ENCODE peak calls at places on chromosomes 6 and 20, in five cellular contexts. Q is adrenal gland, P is AG10803, F is IMR-90, X is foreskin fibroblast. K is an unnamed sample.

GRCh38 chr6:42387336-42387735 is 64.4 kb downstream of the TRERF1 start:
- DNase-seq in Q (no peak), P (no peak), F (no peak), X (no peak), K (no peak)

GRCh38 chr20:50415516-50416268 is 94.5 kb upstream of the PTPN1 start:
- DNase-seq in Q (peak; percentile 100), P (peak; percentile 95), F (peak; percentile 87), X (peak; percentile 98), K (no peak)

GRCh38 chr6:42177514-42178364 is 4.6 kb downstream of the GUCA1A start:
- DNase-seq in Q (no peak), P (no peak), F (no peak), X (no peak), K (no peak)

GRCh38 chr6:10429638-10430427 is 15.0 kb upstream of the TFAP2A start:
- DNase-seq in Q (no peak), P (peak; percentile 54), F (peak; percentile 52), X (peak; percentile 76), K (no peak)

GRCh38 chr6:56551409-56552120 is 91.1 kb downstream of the DST start:
- DNase-seq in Q (peak; percentile 22), P (no peak), F (no peak), X (no peak), K (no peak)

GRCh38 chr6:34391023-34391485 is 1.4 kb downstream of the NUDT3 start:
- DNase-seq in Q (peak; percentile 50), P (peak; percentile 96), F (peak; percentile 71), X (peak; percentile 89), K (no peak)

GRCh38 chr6:71250050-71250689 is 38.4 kb upstream of the OGFRL1 start:
- DNase-seq in Q (no peak), P (peak; percentile 88), F (peak; percentile 87), X (peak; percentile 86), K (peak; percentile 38)

GRCh38 chr20:46438156-46438750 is 31.8 kb upstream of the ELMO2 start:
- DNase-seq in Q (peak; percentile 19), P (peak; percentile 41), F (peak; percentile 32), X (peak; percentile 73), K (peak; percentile 21)

GRCh38 chr6:40996591-40997247 is 42.3 kb downstream of the UNC5CL start:
- DNase-seq in Q (peak; percentile 26), P (peak; percentile 18), F (peak; percentile 17), X (no peak), K (peak; percentile 21)

GRCh38 chr6:38180586-38180985 is 361.1 kb downstream of the ZFAND3 start:
- DNase-seq in Q (no peak), P (no peak), F (no peak), X (no peak), K (no peak)

GRCh38 chr6:11396860-11397259 is 140.7 kb upstream of the TMEM170B start:
- DNase-seq in Q (no peak), P (no peak), F (no peak), X (no peak), K (no peak)

GRCh38 chr6:6191476-6191875 is 129.0 kb downstream of the F13A1 start:
- DNase-seq in Q (no peak), P (no peak), F (no peak), X (no peak), K (no peak)

GRCh38 chr20:4021905-4022304 is 6.5 kb upstream of the RNF24 start:
- DNase-seq in Q (no peak), P (peak; percentile 22), F (peak; percentile 58), X (peak; percentile 69), K (no peak)

GRCh38 chr6:56757585-56757984 is 114.9 kb upstream of the DST start:
- DNase-seq in Q (peak; percentile 41), P (peak; percentile 50), F (peak; percentile 71), X (peak; percentile 71), K (no peak)

DNA sequence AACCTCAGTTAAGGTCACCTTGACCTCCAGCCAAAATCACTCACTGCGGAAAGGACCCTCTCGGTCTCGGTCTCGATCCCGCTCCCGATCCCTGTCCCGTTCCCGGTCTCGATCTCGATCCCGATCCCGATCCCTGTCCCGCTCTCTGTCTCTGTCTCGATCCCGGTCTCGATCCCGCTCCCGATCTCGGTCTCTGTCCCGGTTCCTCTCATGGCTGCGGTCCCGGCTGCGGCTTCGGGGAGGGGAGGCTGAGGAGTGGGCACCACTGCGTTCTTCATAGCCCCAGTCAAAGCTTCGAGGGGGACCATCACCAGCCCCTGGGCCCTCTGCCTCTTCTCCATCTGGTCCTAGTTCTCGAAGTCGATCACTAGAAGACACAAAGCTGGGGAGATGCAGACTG is 4.3 kb downstream of the NELFE start:
- DNase-seq in Q (no peak), P (no peak), F (no peak), X (no peak), K (no peak)
- TF ChIP-seq CTCF in Q (no peak), P (no peak), F (no peak), X (no peak), K (no peak)

GRCh38 chr20:35871311-35871771 is 83.0 kb downstream of the SCAND1 start:
- DNase-seq in Q (peak; percentile 76), P (peak; percentile 45), F (peak; percentile 51), X (peak; percentile 28), K (no peak)
- H3K4me3 ChIP-seq in Q (peak overlapping the region; percentile 29), P (no peak overlapping the region), F (peak overlapping the region; percentile 15), X (no peak overlapping the region), K (no peak overlapping the region)

DNA sequence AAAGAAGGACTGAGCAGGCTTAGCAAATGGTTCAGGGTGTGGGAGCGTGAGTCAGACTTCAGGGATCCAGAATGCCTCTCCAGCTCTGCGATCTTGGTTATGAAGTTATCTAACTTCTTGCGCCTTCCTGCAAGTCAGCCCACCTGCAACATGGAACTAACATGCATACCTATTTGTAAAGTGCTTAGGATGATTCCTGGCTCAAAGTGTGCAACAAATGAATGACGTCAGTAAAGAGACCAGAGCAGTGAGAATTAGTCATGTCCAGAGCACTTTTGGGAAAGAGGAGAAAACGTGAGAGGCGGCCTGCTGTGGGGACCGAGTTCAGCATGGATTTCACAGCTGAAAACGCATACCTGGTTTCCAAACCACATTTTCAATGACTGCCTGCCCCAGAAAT is 610.0 kb upstream of the CDH4 start:
- DNase-seq in Q (no peak), P (no peak), F (no peak), X (no peak), K (no peak)
- TF ChIP-seq CTCF in Q (no peak), P (no peak), F (no peak), X (no peak), K (no peak)

GRCh38 chr6:106101466-106101865 is 15.3 kb downstream of the PRDM1 start:
- DNase-seq in Q (no peak), P (no peak), F (no peak), X (no peak), K (no peak)
- H3K4me3 ChIP-seq in Q (no peak overlapping the region), P (no peak overlapping the region), F (no peak overlapping the region), X (no peak overlapping the region), K (no peak overlapping the region)

GRCh38 chr6:144036064-144036873 is 28.2 kb upstream of the PLAGL1 start:
- DNase-seq in Q (peak; percentile 40), P (peak; percentile 61), F (peak; percentile 40), X (peak; percentile 70), K (peak; percentile 35)

GRCh38 chr6:144027927-144028587 is 20.0 kb upstream of the PLAGL1 start:
- DNase-seq in Q (no peak), P (no peak), F (no peak), X (no peak), K (no peak)

GRCh38 chr6:144033816-144034540 is 25.9 kb upstream of the PLAGL1 start:
- DNase-seq in Q (peak; percentile 20), P (peak; percentile 93), F (peak; percentile 69), X (peak; percentile 94), K (peak; percentile 68)
- TF ChIP-seq CTCF in Q (no peak), P (no peak), F (no peak), X (no peak), K (no peak)

DNA sequence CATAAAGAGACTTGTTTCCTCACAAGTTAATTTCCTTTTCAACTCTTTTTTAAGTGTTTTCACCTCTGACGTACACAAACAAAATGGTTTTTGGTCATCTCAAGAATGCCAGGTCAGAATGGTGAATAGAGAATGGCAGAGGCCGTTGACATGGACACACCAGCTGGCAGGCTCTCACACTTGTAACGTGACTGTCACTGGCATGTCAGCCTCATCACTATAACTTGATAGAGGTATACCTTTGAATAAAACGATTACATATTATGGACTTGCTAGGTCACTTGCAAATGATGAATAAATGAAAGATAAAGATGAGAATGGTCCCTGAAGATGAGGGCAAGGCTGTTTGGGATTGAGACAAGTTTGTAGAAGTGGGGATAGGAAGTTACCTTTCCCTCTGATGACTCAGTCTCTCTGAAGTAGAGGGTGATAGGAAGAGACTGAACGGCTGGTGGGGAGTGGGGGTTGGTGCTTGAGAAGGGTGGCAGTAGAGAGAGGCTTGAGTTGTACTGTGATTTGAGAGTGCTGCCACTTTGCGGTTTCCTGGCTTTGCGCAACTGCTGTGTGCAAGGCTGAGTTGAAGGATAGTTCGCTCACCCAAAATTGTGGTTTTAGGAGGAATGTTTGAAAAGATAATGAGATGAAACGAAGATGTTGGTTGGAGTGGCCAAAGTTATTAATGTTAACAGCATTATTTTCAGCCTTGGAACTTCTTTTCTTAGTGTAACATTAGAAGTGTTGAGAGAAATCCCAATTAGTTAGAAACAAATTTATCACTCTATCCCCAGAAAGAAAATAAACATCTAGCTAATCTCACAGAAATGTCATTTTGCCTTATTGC is 30.3 kb downstream of the TBPL1 start:
- DNase-seq in Q (no peak), P (peak; percentile 31), F (peak; percentile 53), X (peak; percentile 68), K (no peak)
- H3K4me3 ChIP-seq in Q (no peak overlapping the region), P (no peak overlapping the region), F (no peak overlapping the region), X (no peak overlapping the region), K (no peak overlapping the region)

GRCh38 chr6:89244237-89244985 is 27.3 kb upstream of the GABRR1 start:
- DNase-seq in Q (no peak), P (no peak), F (no peak), X (no peak), K (no peak)

GRCh38 chr6:89243331-89243629 is 26.1 kb upstream of the GABRR1 start:
- DNase-seq in Q (no peak), P (peak; percentile 50), F (no peak), X (peak; percentile 51), K (no peak)

GRCh38 chr6:89237158-89237557 is 20.0 kb upstream of the GABRR1 start:
- DNase-seq in Q (no peak), P (no peak), F (no peak), X (no peak), K (no peak)

GRCh38 chr6:89242574-89243330 is 25.6 kb upstream of the GABRR1 start:
- DNase-seq in Q (no peak), P (peak; percentile 53), F (peak; percentile 61), X (peak; percentile 71), K (peak; percentile 32)

GRCh38 chr6:89239338-89239737 is 22.2 kb upstream of the GABRR1 start:
- DNase-seq in Q (no peak), P (no peak), F (no peak), X (no peak), K (no peak)
- TF ChIP-seq CTCF in Q (no peak), P (peak; percentile 34), F (peak; percentile 21), X (peak; percentile 26), K (peak; percentile 46)

DNA sequence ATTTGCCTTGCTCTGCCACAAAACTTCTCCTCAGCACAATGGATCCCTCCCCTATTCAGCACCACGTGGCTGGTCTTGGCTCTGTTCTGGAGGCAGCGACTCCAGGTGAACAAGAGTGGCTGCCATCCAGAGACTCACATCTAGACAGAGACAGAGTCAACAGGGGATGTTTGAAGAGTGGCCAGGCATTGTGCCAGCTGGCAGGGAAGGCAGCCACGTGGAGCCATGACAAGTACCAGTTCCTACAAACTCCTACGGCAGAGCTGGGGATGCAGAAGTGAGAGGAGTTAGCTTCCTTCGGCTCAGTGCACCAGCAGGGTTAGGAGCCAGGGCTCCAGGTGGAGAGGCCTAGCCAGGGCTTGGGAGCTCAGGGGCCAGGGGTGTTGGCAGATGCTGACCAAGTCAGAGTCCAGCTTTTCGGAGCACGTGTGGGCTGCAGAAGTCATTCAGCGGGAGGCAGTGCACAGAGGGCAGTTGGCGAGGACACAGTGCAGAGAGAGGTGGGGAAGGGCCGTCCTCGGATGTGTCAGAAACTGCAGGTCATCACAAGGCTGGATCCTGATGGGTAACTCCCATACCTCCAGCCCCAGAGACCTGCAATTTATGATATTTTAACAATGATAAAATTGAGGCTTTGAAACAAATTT is 171.7 kb upstream of the PDE10A start:
- DNase-seq in Q (peak; percentile 65), P (no peak), F (peak; percentile 17), X (no peak), K (no peak)
- H3K4me3 ChIP-seq in Q (no peak overlapping the region), P (no peak overlapping the region), F (no peak overlapping the region), X (no peak overlapping the region), K (no peak overlapping the region)

K was measured in HFF-Myc.